ENCODE peak calls at places on chromosome 21, in five cellular contexts. T, Z, V, F and U are unnamed samples.
A peak's percentile ranks its signal among the peaks of the same experiment; 100 is the strongest.

GRCh38 chr21:15063821-15064575 is 802 bp downstream of the NRIP1 start:
- DNase-seq in F (peak; percentile 49), T (peak; percentile 64), V (peak; percentile 30), Z (peak; percentile 48), U (no peak)

GRCh38 chr21:39529026-39529425 is 77.3 kb downstream of the SH3BGR start:
- DNase-seq in V (no peak), F (no peak), Z (no peak), T (peak; percentile 12), U (no peak)

GRCh38 chr21:38312822-38313221 is 56.0 kb downstream of the KCNJ15 start:
- DNase-seq in F (no peak), V (no peak), T (no peak), Z (no peak), U (no peak)

GRCh38 chr21:21631961-21632360 is 633.8 kb downstream of the NCAM2 start:
- DNase-seq in T (no peak), F (peak; percentile 50), V (no peak), Z (peak; percentile 31), U (no peak)

GRCh38 chr21:24045775-24046215 is 1561.5 kb downstream of the MRPL39 start:
- DNase-seq in T (peak; percentile 9), V (peak; percentile 6), F (peak; percentile 94), Z (peak; percentile 90), U (no peak)

GRCh38 chr21:30439975-30440374 is at the start of gene KRTAP15-1:
- DNase-seq in Z (no peak), T (no peak), V (no peak), F (no peak), U (no peak)

GRCh38 chr21:14901482-14901958 is 163.3 kb downstream of the NRIP1 start:
- DNase-seq in V (no peak), F (peak; percentile 99), T (no peak), Z (peak; percentile 84), U (no peak)

GRCh38 chr21:39034590-39035536 is 148.4 kb downstream of the PSMG1 start:
- DNase-seq in Z (no peak), F (no peak), T (no peak), V (no peak), U (no peak)

GRCh38 chr21:29648710-29649240 is 291.0 kb downstream of the GRIK1 start:
- DNase-seq in V (no peak), F (no peak), Z (no peak), T (no peak), U (no peak)

GRCh38 chr21:39397651-39398385 is 47.8 kb downstream of the LCA5L start:
- DNase-seq in T (no peak), V (no peak), Z (no peak), F (peak; percentile 8), U (no peak)

GRCh38 chr21:14080040-14080763 is 130.6 kb downstream of the LIPI start:
- DNase-seq in V (no peak), F (no peak), Z (no peak), T (no peak), U (no peak)

GRCh38 chr21:39707316-39707715 is 37.7 kb upstream of the IGSF5 start:
- DNase-seq in F (no peak), T (no peak), V (no peak), Z (no peak), U (no peak)

GRCh38 chr21:39318091-39318959 is 4.9 kb upstream of the BRWD1 start:
- DNase-seq in V (no peak), Z (no peak), T (no peak), F (no peak), U (no peak)

GRCh38 chr21:20971296-20971921 is 26.8 kb upstream of the NCAM2 start:
- DNase-seq in F (peak; percentile 56), T (peak; percentile 81), V (peak; percentile 81), Z (peak; percentile 62), U (peak; percentile 70)

GRCh38 chr21:38343691-38344090 is 86.9 kb downstream of the KCNJ15 start:
- DNase-seq in T (peak; percentile 39), V (no peak), Z (peak; percentile 95), F (peak; percentile 81), U (no peak)

GRCh38 chr21:21052672-21053071 is 54.5 kb downstream of the NCAM2 start:
- DNase-seq in T (no peak), F (no peak), V (no peak), Z (no peak), U (no peak)

GRCh38 chr21:40120944-40121575 is 253.8 kb downstream of the PCP4 start:
- DNase-seq in Z (peak; percentile 53), V (no peak), F (peak; percentile 16), T (peak; percentile 50), U (no peak)

GRCh38 chr21:39004776-39005605 is 178.3 kb downstream of the PSMG1 start:
- DNase-seq in V (no peak), T (peak; percentile 48), F (peak; percentile 52), Z (no peak), U (no peak)

GRCh38 chr21:22575165-22575584 is 1577.0 kb downstream of the NCAM2 start:
- DNase-seq in F (no peak), Z (peak; percentile 47), T (peak; percentile 41), V (peak; percentile 84), U (no peak)

GRCh38 chr21:25342811-25343210 is 264.5 kb downstream of the MRPL39 start:
- DNase-seq in V (no peak), F (peak; percentile 84), Z (no peak), T (no peak), U (no peak)

GRCh38 chr21:25341981-25342380 is 265.3 kb downstream of the MRPL39 start:
- DNase-seq in Z (no peak), V (no peak), T (no peak), F (no peak), U (no peak)

GRCh38 chr21:25338415-25338814 is 268.9 kb downstream of the MRPL39 start:
- DNase-seq in F (no peak), T (no peak), V (no peak), Z (no peak), U (no peak)

DNA sequence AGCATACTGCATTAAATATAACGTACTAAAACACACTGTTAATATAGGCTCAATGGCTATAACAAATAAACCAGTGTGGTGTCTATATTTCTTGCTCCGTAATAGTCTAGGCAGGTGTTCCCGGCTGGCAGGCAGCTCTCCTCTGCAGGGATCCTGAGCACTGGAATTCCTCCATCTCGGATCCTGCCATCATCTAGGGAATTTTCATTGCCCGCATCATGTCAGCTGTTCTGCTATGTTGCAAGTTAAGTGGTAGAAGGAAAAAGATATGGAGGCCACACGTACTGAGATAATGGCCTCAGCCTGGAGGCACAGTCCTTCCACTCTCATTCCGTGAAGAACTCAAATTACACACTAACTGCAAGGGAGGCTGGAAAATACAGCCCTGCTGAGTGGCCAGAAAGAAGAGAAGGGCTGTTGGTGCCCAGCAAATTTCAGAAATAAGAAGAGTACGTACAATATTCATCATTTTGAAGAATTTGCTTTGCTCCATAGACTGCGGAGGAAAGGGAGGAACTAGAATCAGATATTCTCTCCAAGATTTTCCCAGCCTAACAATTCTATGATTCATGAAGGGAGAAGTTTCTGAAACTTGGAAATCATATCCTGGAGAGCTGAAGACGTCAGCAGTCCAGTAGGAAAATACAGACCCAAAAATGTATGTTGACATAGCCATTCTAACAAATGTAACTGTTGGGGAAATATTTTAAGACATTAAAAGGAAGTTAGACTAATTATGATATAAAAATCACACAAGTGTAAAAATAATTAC is 263.3 kb downstream of the MRPL39 start:
- DNase-seq in V (no peak), T (no peak), Z (no peak), F (no peak), U (no peak)
- TF ChIP-seq EZH2 in V (no peak), T (no peak), Z (no peak), F (no peak), U (no peak)

GRCh38 chr21:41290106-41290799 is 26.3 kb upstream of the FAM3B start:
- DNase-seq in Z (no peak), T (no peak), F (no peak), V (no peak), U (no peak)
- H3K4me3 ChIP-seq in Z (no peak overlapping the region), T (no peak overlapping the region), F (no peak overlapping the region), V (no peak overlapping the region), U (no peak overlapping the region)

GRCh38 chr21:43334214-43334958 is 92.5 kb downstream of the SIK1 start:
- DNase-seq in F (no peak), V (no peak), T (no peak), Z (no peak), U (no peak)

GRCh38 chr21:43332461-43332860 is 94.5 kb downstream of the SIK1 start:
- DNase-seq in T (no peak), V (no peak), F (no peak), Z (no peak), U (no peak)

GRCh38 chr21:43331962-43332458 is 94.9 kb downstream of the SIK1 start:
- DNase-seq in T (peak; percentile 83), Z (peak; percentile 25), V (no peak), F (peak; percentile 91), U (no peak)

GRCh38 chr21:43332872-43333300 is 94.0 kb downstream of the SIK1 start:
- DNase-seq in T (no peak), Z (no peak), V (no peak), F (no peak), U (no peak)

DNA sequence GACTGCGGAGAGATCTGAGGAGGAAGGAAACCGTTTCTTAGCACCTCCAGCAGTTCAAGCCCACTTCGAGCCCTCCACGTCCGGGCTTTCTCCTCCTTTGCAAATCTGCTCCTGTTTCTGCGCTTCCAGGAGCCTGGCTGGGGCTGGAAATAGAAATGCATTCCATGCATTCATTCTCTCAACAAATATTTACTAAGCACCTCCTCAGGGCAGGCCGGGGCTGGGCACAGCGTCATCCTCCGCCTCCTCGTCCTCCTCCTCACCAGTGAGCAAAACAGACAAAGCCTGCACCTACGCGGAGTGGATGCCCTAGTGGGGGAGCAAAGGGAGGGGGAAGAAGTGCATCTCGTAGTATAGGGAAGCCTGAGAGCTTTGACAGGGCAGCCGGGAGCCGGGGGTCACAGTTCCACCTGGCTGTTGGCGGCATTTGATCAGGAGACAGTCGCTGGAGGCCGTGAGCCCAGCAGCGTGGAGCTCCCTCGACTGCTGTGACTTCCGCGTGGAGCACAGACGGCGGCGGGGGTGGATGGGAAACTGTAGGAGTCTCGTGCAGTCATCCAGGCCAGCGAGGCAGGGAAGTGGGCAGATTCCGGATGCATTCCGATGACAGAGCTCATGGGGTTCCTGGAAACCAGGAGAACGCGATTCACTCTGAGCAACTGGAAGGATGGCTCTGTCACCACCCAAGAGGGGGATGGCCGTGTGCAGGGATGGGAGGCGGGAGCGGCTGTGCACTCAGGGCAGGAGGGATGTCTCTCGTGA is 93.4 kb downstream of the SIK1 start:
- DNase-seq in Z (peak; percentile 95), V (no peak), T (peak; percentile 88), F (peak; percentile 92), U (no peak)
- H3K27ac ChIP-seq in Z (peak overlapping the region; percentile 97), V (no peak overlapping the region), T (peak overlapping the region; percentile 96), F (peak overlapping the region; percentile 87), U (no peak overlapping the region)

GRCh38 chr21:31924548-31924947 is 51.7 kb downstream of the HUNK start:
- DNase-seq in F (no peak), V (no peak), T (no peak), Z (no peak), U (no peak)

GRCh38 chr21:31927872-31928476 is 55.2 kb downstream of the HUNK start:
- DNase-seq in F (peak; percentile 27), T (no peak), V (no peak), Z (no peak), U (no peak)

GRCh38 chr21:31923756-31924155 is 50.9 kb downstream of the HUNK start:
- DNase-seq in V (no peak), Z (no peak), F (no peak), T (no peak), U (no peak)

GRCh38 chr21:31929548-31929947 is 56.7 kb downstream of the HUNK start:
- DNase-seq in T (no peak), Z (no peak), V (no peak), F (no peak), U (no peak)

DNA sequence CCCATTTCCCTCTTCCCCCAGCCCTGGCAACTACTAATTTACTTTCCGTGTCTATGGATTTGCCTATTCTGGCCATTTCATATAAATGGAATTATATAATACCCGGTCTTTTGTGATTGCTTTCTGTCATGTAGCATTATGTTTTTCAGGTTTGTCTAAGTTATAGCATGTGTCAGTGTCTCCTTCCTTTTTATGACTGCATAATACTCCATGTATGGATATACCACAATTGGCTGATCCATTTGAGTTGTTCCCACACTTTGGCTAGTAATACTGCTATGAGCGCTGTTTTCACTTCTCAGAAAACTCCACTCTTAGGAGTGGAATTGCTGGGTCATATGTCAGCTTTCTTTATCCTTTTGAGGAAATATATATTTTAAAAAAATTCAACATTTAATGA is 53.7 kb downstream of the HUNK start:
- DNase-seq in F (no peak), V (no peak), Z (no peak), T (no peak), U (no peak)
- TF ChIP-seq EZH2 in F (no peak), V (no peak), Z (no peak), T (no peak), U (no peak)